ENCODE peak calls at places on chromosomes 7 and 10, in nine cellular contexts. One of them, this sample, is unnamed.

GRCh38 chr10:10826125-10826524 is 191.5 kb upstream of the CELF2 start:
- DNase-seq in tibial nerve: no peak
- DNase-seq in tibial artery: no peak
- DNase-seq in CD4-positive, alpha-beta T cell: no peak
- DNase-seq in GM12878: no peak
- DNase-seq in effector memory CD4-positive, alpha-beta T cell: no peak
- DNase-seq in HepG2: no peak
- DNase-seq in WERI-Rb-1: no peak
- DNase-seq in psoas muscle: no peak
- DNase-seq in this sample: no peak

GRCh38 chr7:105861252-105861651 is 15.1 kb downstream of the ATXN7L1 start:
- DNase-seq in tibial nerve: no peak
- DNase-seq in tibial artery: no peak
- DNase-seq in CD4-positive, alpha-beta T cell: no peak
- DNase-seq in GM12878: no peak
- DNase-seq in effector memory CD4-positive, alpha-beta T cell: no peak
- DNase-seq in HepG2: no peak
- DNase-seq in WERI-Rb-1: no peak
- DNase-seq in psoas muscle: no peak
- DNase-seq in this sample: no peak

GRCh38 chr7:151869968-151870918 is 6.7 kb downstream of the PRKAG2 start:
- DNase-seq in tibial nerve: no peak
- DNase-seq in tibial artery: no peak
- DNase-seq in CD4-positive, alpha-beta T cell: no peak
- DNase-seq in GM12878: no peak
- DNase-seq in effector memory CD4-positive, alpha-beta T cell: no peak
- DNase-seq in HepG2: no peak
- DNase-seq in WERI-Rb-1: no peak
- DNase-seq in psoas muscle: no peak
- DNase-seq in this sample: no peak

GRCh38 chr10:102327002-102327401 is 68.5 kb upstream of the NFKB2 start:
- DNase-seq in tibial nerve: no peak
- DNase-seq in tibial artery: no peak
- DNase-seq in CD4-positive, alpha-beta T cell: no peak
- DNase-seq in GM12878: no peak
- DNase-seq in effector memory CD4-positive, alpha-beta T cell: no peak
- DNase-seq in HepG2: no peak
- DNase-seq in WERI-Rb-1: no peak
- DNase-seq in psoas muscle: peak; percentile 76
- DNase-seq in this sample: no peak

GRCh38 chr10:98055875-98056516 is 25.6 kb upstream of the CRTAC1 start:
- DNase-seq in tibial nerve: no peak
- DNase-seq in tibial artery: no peak
- DNase-seq in CD4-positive, alpha-beta T cell: no peak
- DNase-seq in GM12878: no peak
- DNase-seq in effector memory CD4-positive, alpha-beta T cell: no peak
- DNase-seq in HepG2: no peak
- DNase-seq in WERI-Rb-1: no peak
- DNase-seq in psoas muscle: no peak
- DNase-seq in this sample: no peak

GRCh38 chr7:16851829-16852228 is 30.0 kb downstream of the AGR3 start:
- DNase-seq in tibial nerve: no peak
- DNase-seq in tibial artery: no peak
- DNase-seq in CD4-positive, alpha-beta T cell: no peak
- DNase-seq in GM12878: no peak
- DNase-seq in effector memory CD4-positive, alpha-beta T cell: no peak
- DNase-seq in HepG2: no peak
- DNase-seq in WERI-Rb-1: no peak
- DNase-seq in psoas muscle: no peak
- DNase-seq in this sample: no peak

GRCh38 chr10:78896169-78896931 is 172.4 kb upstream of the ZMIZ1 start:
- DNase-seq in tibial nerve: no peak
- DNase-seq in tibial artery: no peak
- DNase-seq in CD4-positive, alpha-beta T cell: no peak
- DNase-seq in GM12878: no peak
- DNase-seq in effector memory CD4-positive, alpha-beta T cell: no peak
- DNase-seq in HepG2: no peak
- DNase-seq in WERI-Rb-1: peak; percentile 47
- DNase-seq in psoas muscle: no peak
- DNase-seq in this sample: no peak

GRCh38 chr7:50359995-50360925 is 55.7 kb downstream of the IKZF1 start:
- DNase-seq in tibial nerve: no peak
- DNase-seq in tibial artery: no peak
- DNase-seq in CD4-positive, alpha-beta T cell: peak; percentile 90
- DNase-seq in GM12878: no peak
- DNase-seq in effector memory CD4-positive, alpha-beta T cell: peak; percentile 76
- DNase-seq in HepG2: no peak
- DNase-seq in WERI-Rb-1: peak; percentile 87
- DNase-seq in psoas muscle: no peak
- DNase-seq in this sample: peak; percentile 63

GRCh38 chr10:44233561-44234470 is 151.1 kb downstream of the CXCL12 start:
- DNase-seq in tibial nerve: no peak
- DNase-seq in tibial artery: no peak
- DNase-seq in CD4-positive, alpha-beta T cell: no peak
- DNase-seq in GM12878: no peak
- DNase-seq in effector memory CD4-positive, alpha-beta T cell: no peak
- DNase-seq in HepG2: no peak
- DNase-seq in WERI-Rb-1: peak; percentile 98
- DNase-seq in psoas muscle: peak; percentile 64
- DNase-seq in this sample: no peak

GRCh38 chr7:142438235-142438922 is 180.5 kb upstream of the PRSS58 start:
- DNase-seq in tibial nerve: no peak
- DNase-seq in tibial artery: no peak
- DNase-seq in CD4-positive, alpha-beta T cell: no peak
- DNase-seq in GM12878: no peak
- DNase-seq in effector memory CD4-positive, alpha-beta T cell: no peak
- DNase-seq in HepG2: peak; percentile 9
- DNase-seq in WERI-Rb-1: peak; percentile 62
- DNase-seq in psoas muscle: no peak
- DNase-seq in this sample: no peak

DNA sequence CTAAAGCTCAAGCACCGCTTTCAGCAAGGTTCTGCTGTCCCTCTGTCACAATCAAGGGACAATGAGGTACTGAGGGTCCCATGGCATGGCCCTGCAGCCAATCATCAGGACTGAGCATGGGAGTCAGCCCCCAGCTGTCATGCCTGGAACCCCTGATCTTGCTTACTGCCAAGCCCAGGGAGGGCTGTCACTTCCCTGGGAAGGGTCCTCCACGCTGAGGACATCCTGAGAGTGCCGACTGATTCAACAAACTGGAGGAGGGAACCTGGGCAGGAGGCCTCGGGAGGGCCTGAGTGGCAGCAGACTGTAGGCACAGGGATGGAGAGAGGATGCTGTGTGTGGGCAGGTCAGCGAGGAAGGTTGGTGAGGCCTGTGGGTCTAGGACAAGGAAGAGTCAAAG is 154.3 kb downstream of the ZNF248 start:
- DNase-seq in tibial nerve: no peak
- DNase-seq in tibial artery: no peak
- DNase-seq in CD4-positive, alpha-beta T cell: no peak
- DNase-seq in GM12878: no peak
- DNase-seq in effector memory CD4-positive, alpha-beta T cell: no peak
- DNase-seq in HepG2: no peak
- DNase-seq in WERI-Rb-1: no peak
- DNase-seq in psoas muscle: no peak
- DNase-seq in this sample: no peak
- H3K9me3 ChIP-seq in tibial nerve: peaks cover 47% of the 10 kb centered on the region
- H3K9me3 ChIP-seq in tibial artery: peaks cover 3% of the 10 kb centered on the region
- H3K9me3 ChIP-seq in CD4-positive, alpha-beta T cell: no peaks in the 10 kb centered on the region
- H3K9me3 ChIP-seq in GM12878: no peaks in the 10 kb centered on the region
- H3K9me3 ChIP-seq in effector memory CD4-positive, alpha-beta T cell: no peaks in the 10 kb centered on the region
- H3K9me3 ChIP-seq in HepG2: no peaks in the 10 kb centered on the region
- H3K9me3 ChIP-seq in WERI-Rb-1: no peaks in the 10 kb centered on the region
- H3K9me3 ChIP-seq in psoas muscle: no peaks in the 10 kb centered on the region
- H3K9me3 ChIP-seq in this sample: no peaks in the 10 kb centered on the region

GRCh38 chr7:155195939-155196523 is 101.6 kb upstream of the INSIG1 start:
- DNase-seq in tibial nerve: no peak
- DNase-seq in tibial artery: no peak
- DNase-seq in CD4-positive, alpha-beta T cell: no peak
- DNase-seq in GM12878: no peak
- DNase-seq in effector memory CD4-positive, alpha-beta T cell: no peak
- DNase-seq in HepG2: no peak
- DNase-seq in WERI-Rb-1: no peak
- DNase-seq in psoas muscle: no peak
- DNase-seq in this sample: no peak
- H3K9me3 ChIP-seq in tibial nerve: peaks cover 35% of the 10 kb centered on the region
- H3K9me3 ChIP-seq in tibial artery: peaks cover 23% of the 10 kb centered on the region
- H3K9me3 ChIP-seq in CD4-positive, alpha-beta T cell: peaks cover 16% of the 10 kb centered on the region
- H3K9me3 ChIP-seq in GM12878: peaks cover 8% of the 10 kb centered on the region
- H3K9me3 ChIP-seq in effector memory CD4-positive, alpha-beta T cell: peaks cover 5% of the 10 kb centered on the region
- H3K9me3 ChIP-seq in HepG2: no peaks in the 10 kb centered on the region
- H3K9me3 ChIP-seq in WERI-Rb-1: peaks cover 5% of the 10 kb centered on the region
- H3K9me3 ChIP-seq in psoas muscle: peaks cover 9% of the 10 kb centered on the region
- H3K9me3 ChIP-seq in this sample: no peaks in the 10 kb centered on the region

GRCh38 chr7:46527360-46527759 is 606.3 kb upstream of the IGFBP3 start:
- DNase-seq in tibial nerve: no peak
- DNase-seq in tibial artery: no peak
- DNase-seq in CD4-positive, alpha-beta T cell: no peak
- DNase-seq in GM12878: no peak
- DNase-seq in effector memory CD4-positive, alpha-beta T cell: no peak
- DNase-seq in HepG2: no peak
- DNase-seq in WERI-Rb-1: no peak
- DNase-seq in psoas muscle: no peak
- DNase-seq in this sample: no peak

GRCh38 chr7:46525876-46526275 is 604.8 kb upstream of the IGFBP3 start:
- DNase-seq in tibial nerve: no peak
- DNase-seq in tibial artery: no peak
- DNase-seq in CD4-positive, alpha-beta T cell: no peak
- DNase-seq in GM12878: no peak
- DNase-seq in effector memory CD4-positive, alpha-beta T cell: no peak
- DNase-seq in HepG2: no peak
- DNase-seq in WERI-Rb-1: no peak
- DNase-seq in psoas muscle: no peak
- DNase-seq in this sample: no peak

GRCh38 chr7:46533946-46534345 is 612.9 kb upstream of the IGFBP3 start:
- DNase-seq in tibial nerve: no peak
- DNase-seq in tibial artery: no peak
- DNase-seq in CD4-positive, alpha-beta T cell: no peak
- DNase-seq in GM12878: no peak
- DNase-seq in effector memory CD4-positive, alpha-beta T cell: no peak
- DNase-seq in HepG2: no peak
- DNase-seq in WERI-Rb-1: no peak
- DNase-seq in psoas muscle: no peak
- DNase-seq in this sample: no peak

GRCh38 chr7:46532571-46532970 is 611.5 kb upstream of the IGFBP3 start:
- DNase-seq in tibial nerve: no peak
- DNase-seq in tibial artery: no peak
- DNase-seq in CD4-positive, alpha-beta T cell: no peak
- DNase-seq in GM12878: no peak
- DNase-seq in effector memory CD4-positive, alpha-beta T cell: no peak
- DNase-seq in HepG2: no peak
- DNase-seq in WERI-Rb-1: no peak
- DNase-seq in psoas muscle: no peak
- DNase-seq in this sample: no peak

GRCh38 chr7:46530081-46530480 is 609.0 kb upstream of the IGFBP3 start:
- DNase-seq in tibial nerve: no peak
- DNase-seq in tibial artery: no peak
- DNase-seq in CD4-positive, alpha-beta T cell: no peak
- DNase-seq in GM12878: no peak
- DNase-seq in effector memory CD4-positive, alpha-beta T cell: no peak
- DNase-seq in HepG2: no peak
- DNase-seq in WERI-Rb-1: no peak
- DNase-seq in psoas muscle: no peak
- DNase-seq in this sample: no peak
- H3K9me3 ChIP-seq in tibial nerve: peaks cover 11% of the 10 kb centered on the region
- H3K9me3 ChIP-seq in tibial artery: no peaks in the 10 kb centered on the region
- H3K9me3 ChIP-seq in CD4-positive, alpha-beta T cell: no peaks in the 10 kb centered on the region
- H3K9me3 ChIP-seq in GM12878: no peaks in the 10 kb centered on the region
- H3K9me3 ChIP-seq in effector memory CD4-positive, alpha-beta T cell: no peaks in the 10 kb centered on the region
- H3K9me3 ChIP-seq in HepG2: peaks cover 15% of the 10 kb centered on the region
- H3K9me3 ChIP-seq in WERI-Rb-1: no peaks in the 10 kb centered on the region
- H3K9me3 ChIP-seq in psoas muscle: no peaks in the 10 kb centered on the region
- H3K9me3 ChIP-seq in this sample: no peaks in the 10 kb centered on the region

GRCh38 chr7:56491636-56492425 is 375.6 kb upstream of the NUPR2 start:
- DNase-seq in tibial nerve: no peak
- DNase-seq in tibial artery: no peak
- DNase-seq in CD4-positive, alpha-beta T cell: no peak
- DNase-seq in GM12878: no peak
- DNase-seq in effector memory CD4-positive, alpha-beta T cell: no peak
- DNase-seq in HepG2: no peak
- DNase-seq in WERI-Rb-1: no peak
- DNase-seq in psoas muscle: no peak
- DNase-seq in this sample: no peak
- H3K9me3 ChIP-seq in tibial nerve: peaks cover 79% of the 10 kb centered on the region
- H3K9me3 ChIP-seq in tibial artery: peaks cover 59% of the 10 kb centered on the region
- H3K9me3 ChIP-seq in CD4-positive, alpha-beta T cell: peaks cover 69% of the 10 kb centered on the region
- H3K9me3 ChIP-seq in GM12878: no peaks in the 10 kb centered on the region
- H3K9me3 ChIP-seq in effector memory CD4-positive, alpha-beta T cell: peaks cover 8% of the 10 kb centered on the region
- H3K9me3 ChIP-seq in HepG2: peaks cover 97% of the 10 kb centered on the region
- H3K9me3 ChIP-seq in WERI-Rb-1: peaks cover 14% of the 10 kb centered on the region
- H3K9me3 ChIP-seq in psoas muscle: peaks cover 10% of the 10 kb centered on the region
- H3K9me3 ChIP-seq in this sample: peaks cover 4% of the 10 kb centered on the region

DNA sequence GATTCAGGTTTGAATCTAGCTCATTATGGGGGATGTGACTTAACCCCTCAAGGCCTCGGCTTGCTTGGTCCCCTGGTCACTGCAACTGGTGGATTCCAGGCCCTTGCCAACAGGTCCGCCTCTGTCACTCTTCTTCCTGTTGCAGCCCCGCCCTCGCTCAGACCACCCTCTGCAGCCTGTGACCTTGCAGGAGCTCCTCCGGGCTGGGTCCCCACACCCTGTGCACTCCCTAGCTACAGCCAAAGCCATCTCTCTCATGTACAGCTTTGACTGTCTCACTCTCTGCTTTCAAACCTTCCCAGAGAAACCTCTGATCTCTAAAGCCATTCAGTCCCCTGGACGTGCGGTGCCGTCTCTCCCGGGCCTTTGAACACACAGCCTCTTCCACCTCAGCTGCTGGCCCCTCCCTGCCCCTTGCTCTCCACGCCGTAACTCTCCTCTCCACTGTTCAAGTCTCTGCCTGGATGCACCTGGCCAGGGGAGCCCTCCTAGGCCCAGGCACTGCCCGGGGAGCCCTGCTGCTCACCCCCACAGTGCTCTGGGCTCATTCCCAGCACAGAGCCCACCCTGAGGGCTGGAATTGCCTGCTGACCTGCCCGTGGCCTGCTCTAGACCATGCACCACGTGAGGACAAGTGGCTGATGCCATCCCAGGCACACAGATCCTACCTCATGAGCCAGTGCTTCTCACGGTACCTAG is 485.8 kb upstream of the FOXK1 start:
- DNase-seq in tibial nerve: no peak
- DNase-seq in tibial artery: no peak
- DNase-seq in CD4-positive, alpha-beta T cell: no peak
- DNase-seq in GM12878: no peak
- DNase-seq in effector memory CD4-positive, alpha-beta T cell: no peak
- DNase-seq in HepG2: no peak
- DNase-seq in WERI-Rb-1: no peak
- DNase-seq in psoas muscle: peak; percentile 26
- DNase-seq in this sample: no peak
- H3K9me3 ChIP-seq in tibial nerve: peaks cover 12% of the 10 kb centered on the region
- H3K9me3 ChIP-seq in tibial artery: no peaks in the 10 kb centered on the region
- H3K9me3 ChIP-seq in CD4-positive, alpha-beta T cell: no peaks in the 10 kb centered on the region
- H3K9me3 ChIP-seq in GM12878: no peaks in the 10 kb centered on the region
- H3K9me3 ChIP-seq in effector memory CD4-positive, alpha-beta T cell: no peaks in the 10 kb centered on the region
- H3K9me3 ChIP-seq in HepG2: peaks cover 5% of the 10 kb centered on the region
- H3K9me3 ChIP-seq in WERI-Rb-1: no peaks in the 10 kb centered on the region
- H3K9me3 ChIP-seq in psoas muscle: no peaks in the 10 kb centered on the region
- H3K9me3 ChIP-seq in this sample: no peaks in the 10 kb centered on the region

This sample was measured in T-helper 17 cell.